ENCODE peak calls at places on chromosomes 4 and X, in seven cellular contexts. V is epithelial cell of esophagus, O is fibroblast of pulmonary artery, P is fibroblast of mammary gland, G is AG04449, N is WERI-Rb-1, X is pancreas. T is an unnamed sample.

GRCh38 chrX:53300157-53300556 is 18.8 kb upstream of the IQSEC2 start:
- DNase-seq in V (no peak), O (no peak), P (no peak), G (no peak), N (no peak), X (no peak), T (no peak)

GRCh38 chr4:102356562-102357202 is 11.4 kb upstream of the SLC39A8 start:
- DNase-seq in V (no peak), O (no peak), P (no peak), G (no peak), N (no peak), X (no peak), T (no peak)

GRCh38 chr4:184251680-184252000 is 34.0 kb upstream of the ENPP6 start:
- DNase-seq in V (no peak), O (no peak), P (no peak), G (no peak), N (no peak), X (no peak), T (no peak)

GRCh38 chr4:105327222-105327621 is 146.6 kb downstream of the PPA2 start:
- DNase-seq in V (no peak), O (no peak), P (no peak), G (no peak), N (no peak), X (no peak), T (no peak)

GRCh38 chr4:88320780-88321373 is 36.5 kb upstream of the PPM1K start:
- DNase-seq in V (no peak), O (peak), P (no peak), G (no peak), N (no peak), X (no peak), T (no peak)

GRCh38 chr4:57344296-57344695 is 234.1 kb upstream of the IGFBP7 start:
- DNase-seq in V (no peak), O (no peak), P (no peak), G (no peak), N (peak), X (no peak), T (no peak)

GRCh38 chr4:6441758-6442157 is 30.7 kb downstream of the PPP2R2C start:
- DNase-seq in V (no peak), O (no peak), P (no peak), G (no peak), N (no peak), X (no peak), T (no peak)

GRCh38 chr4:7610062-7610670 is 175.4 kb upstream of the PSAPL1 start:
- DNase-seq in V (no peak), O (no peak), P (no peak), G (no peak), N (no peak), X (no peak), T (no peak)

GRCh38 chrX:39477438-39478120 is 620.2 kb downstream of the BCOR start:
- DNase-seq in V (peak), O (peak), P (no peak), G (no peak), N (peak), X (peak), T (no peak)

GRCh38 chrX:120857240-120857639 is 18.4 kb downstream of the CT47B1 start:
- DNase-seq in V (peak), O (peak), P (peak), G (no peak), N (peak), X (no peak), T (no peak)

GRCh38 chr4:38075370-38076152 is 115.4 kb downstream of the PTTG2 start:
- DNase-seq in V (peak), O (peak), P (peak), G (no peak), N (no peak), X (no peak), T (no peak)

GRCh38 chr4:184375027-184375426 is 99.3 kb downstream of the IRF2 start:
- DNase-seq in V (peak), O (no peak), P (peak), G (no peak), N (no peak), X (no peak), T (no peak)

GRCh38 chrX:27918799-27919198 is 62.5 kb downstream of the DCAF8L1 start:
- DNase-seq in V (peak), O (peak), P (no peak), G (no peak), N (peak), X (peak), T (peak)

GRCh38 chr4:186351672-186352194 is 85.7 kb downstream of the F11 start:
- DNase-seq in V (no peak), O (no peak), P (no peak), G (no peak), N (no peak), X (peak), T (no peak)

GRCh38 chr4:70992354-70992753 is 1.1 kb upstream of the DCK start:
- DNase-seq in V (peak), O (no peak), P (peak), G (no peak), N (no peak), X (peak), T (no peak)

GRCh38 chrX:103565752-103566151 is 19.6 kb upstream of the TCEAL4 start:
- DNase-seq in V (peak), O (peak), P (peak), G (peak), N (no peak), X (no peak), T (no peak)

GRCh38 chr4:182918791-182919302 is 1.7 kb upstream of the DCTD start:
- DNase-seq in V (peak), O (no peak), P (no peak), G (no peak), N (no peak), X (no peak), T (no peak)

GRCh38 chr4:82710202-82710929 is 88.2 kb downstream of the SCD5 start:
- DNase-seq in V (no peak), O (peak), P (no peak), G (no peak), N (no peak), X (no peak), T (no peak)

GRCh38 chrX:154334496-154334895 is 38.9 kb downstream of the TKTL1 start:
- DNase-seq in V (no peak), O (no peak), P (no peak), G (no peak), N (no peak), X (no peak), T (no peak)

GRCh38 chrX:104566921-104567501 is 1.0 kb downstream of the IL1RAPL2 start:
- DNase-seq in V (peak), O (no peak), P (no peak), G (no peak), N (no peak), X (no peak), T (no peak)

GRCh38 chr4:39664828-39665731 is 26.4 kb upstream of the SMIM14 start:
- DNase-seq in V (no peak), O (peak), P (peak), G (no peak), N (no peak), X (no peak), T (no peak)

GRCh38 chr4:54658321-54659093 is 750 bp downstream of the KIT start:
- DNase-seq in V (peak), O (peak), P (peak), G (no peak), N (peak), X (peak), T (peak)

GRCh38 chrX:39874202-39874816 is 223.4 kb downstream of the BCOR start:
- DNase-seq in V (peak), O (no peak), P (no peak), G (no peak), N (no peak), X (no peak), T (no peak)

GRCh38 chr4:52103314-52103713 is 52.2 kb downstream of the SPATA18 start:
- DNase-seq in V (peak), O (peak), P (peak), G (no peak), N (no peak), X (no peak), T (peak)
- TF ChIP-seq CTCF in V (peak), O (peak), P (peak), G (no peak), N (no peak), X (no peak), T (peak)

DNA sequence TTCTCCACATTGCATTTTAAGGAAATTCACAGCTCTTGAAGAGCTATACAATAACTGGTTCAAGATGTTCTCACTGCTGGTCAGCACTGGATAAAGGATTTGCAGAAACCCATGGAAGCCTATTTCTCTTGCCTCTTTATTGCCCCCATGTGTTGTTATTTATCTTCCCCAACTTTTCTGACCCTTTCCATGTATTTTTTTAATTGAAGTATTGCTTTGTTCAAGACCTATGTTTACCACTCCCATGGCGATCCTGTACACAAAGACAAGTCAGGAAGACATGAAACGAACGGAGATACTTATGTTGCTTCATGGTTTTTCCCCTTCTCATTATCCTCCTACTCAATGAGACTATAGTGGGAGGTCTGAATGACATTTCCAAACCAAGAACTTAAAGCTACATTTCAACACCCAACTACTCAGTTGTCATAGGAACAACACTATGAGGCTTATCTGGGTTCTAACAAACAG is 566.4 kb upstream of the DIPK2B start:
- DNase-seq in V (peak), O (peak), P (peak), G (no peak), N (no peak), X (no peak), T (no peak)
- TF ChIP-seq CTCF in V (no peak), O (no peak), P (no peak), G (no peak), N (no peak), X (no peak), T (no peak)

GRCh38 chr4:65089666-65090065 is 580.6 kb downstream of the EPHA5 start:
- DNase-seq in V (peak), O (peak), P (peak), G (no peak), N (no peak), X (no peak), T (peak)
- TF ChIP-seq CTCF in V (peak), O (peak), P (peak), G (no peak), N (peak), X (no peak), T (peak)

GRCh38 chr4:3317656-3318211 is 24.9 kb downstream of the RGS12 start:
- DNase-seq in V (no peak), O (no peak), P (no peak), G (no peak), N (no peak), X (peak), T (peak)

GRCh38 chr4:3316146-3316545 is 23.3 kb downstream of the RGS12 start:
- DNase-seq in V (no peak), O (no peak), P (no peak), G (no peak), N (no peak), X (peak), T (peak)

GRCh38 chr4:3317011-3317655 is 24.3 kb downstream of the RGS12 start:
- DNase-seq in V (no peak), O (no peak), P (no peak), G (no peak), N (no peak), X (no peak), T (peak)

GRCh38 chr4:3320361-3321023 is 27.7 kb downstream of the RGS12 start:
- DNase-seq in V (no peak), O (no peak), P (no peak), G (no peak), N (no peak), X (no peak), T (peak)

GRCh38 chr4:3318561-3319021 is 25.8 kb downstream of the RGS12 start:
- DNase-seq in V (no peak), O (no peak), P (no peak), G (no peak), N (no peak), X (peak), T (peak)
- TF ChIP-seq CTCF in V (no peak), O (no peak), P (no peak), G (no peak), N (peak), X (no peak), T (peak)

GRCh38 chr4:21884615-21885014 is 64.0 kb downstream of the KCNIP4 start:
- DNase-seq in V (no peak), O (no peak), P (no peak), G (no peak), N (no peak), X (no peak), T (no peak)

GRCh38 chr4:21882050-21882839 is 66.3 kb downstream of the KCNIP4 start:
- DNase-seq in V (peak), O (no peak), P (peak), G (no peak), N (no peak), X (no peak), T (no peak)

GRCh38 chr4:21879187-21879586 is 69.4 kb downstream of the KCNIP4 start:
- DNase-seq in V (no peak), O (peak), P (peak), G (no peak), N (peak), X (no peak), T (peak)
- TF ChIP-seq CTCF in V (no peak), O (peak), P (peak), G (no peak), N (peak), X (no peak), T (peak)

GRCh38 chrX:43961699-43962098 is 11.5 kb downstream of the NDP start:
- DNase-seq in V (no peak), O (no peak), P (no peak), G (no peak), N (no peak), X (no peak), T (no peak)
- TF ChIP-seq CTCF in V (peak), O (peak), P (peak), G (no peak), N (no peak), X (no peak), T (peak)

GRCh38 chr4:17511950-17512795 is at the start of gene QDPR:
- DNase-seq in V (peak), O (peak), P (peak), G (no peak), N (peak), X (peak), T (peak)
- TF ChIP-seq CTCF in V (peak), O (peak), P (no peak), G (peak), N (no peak), X (peak), T (peak)